ENCODE peak calls at places on chromosome 14, in nine cellular contexts. Y is DND-41; L is HS-27A; M is stimulated activated naive CD4-positive, alpha-beta T cell treated with Interleukin-2 at 50 U/mL for 16 hours; Z is GM12892; W is AG04449; V is NCI-H2171 treated with DMSO at 0.1 percent for 48 hours; J is stromal cell of bone marrow; K is SW480. F is an unnamed sample.

GRCh38 chr14:36690301-36691020 is 28.8 kb downstream of the PAX9 start:
- DNase-seq in Y (no peak), L (peak; percentile 66), M (no peak), Z (no peak), W (no peak), V (no peak), J (peak; percentile 17), K (no peak), F (no peak)

GRCh38 chr14:56092761-56093160 is 25.4 kb upstream of the PELI2 start:
- DNase-seq in Y (no peak), L (no peak), M (no peak), Z (no peak), W (no peak), V (no peak), J (no peak), K (no peak), F (no peak)

GRCh38 chr14:88998027-88998426 is 173.6 kb downstream of the TTC8 start:
- DNase-seq in Y (no peak), L (no peak), M (no peak), Z (no peak), W (no peak), V (no peak), J (no peak), K (no peak), F (no peak)

GRCh38 chr14:73602994-73603393 is 9.3 kb upstream of the ACOT6 start:
- DNase-seq in Y (no peak), L (no peak), M (no peak), Z (no peak), W (no peak), V (no peak), J (no peak), K (no peak), F (no peak)

GRCh38 chr14:105317546-105317945 is 3.0 kb downstream of the PACS2 start:
- DNase-seq in Y (no peak), L (no peak), M (no peak), Z (no peak), W (no peak), V (no peak), J (no peak), K (no peak), F (peak; percentile 31)

GRCh38 chr14:74979442-74980397 is 23.0 kb upstream of the EIF2B2 start:
- DNase-seq in Y (no peak), L (no peak), M (no peak), Z (no peak), W (no peak), V (peak; percentile 100), J (peak; percentile 36), K (no peak), F (no peak)

GRCh38 chr14:93330609-93331000 is 2.2 kb downstream of the BTBD7 start:
- DNase-seq in Y (no peak), L (no peak), M (no peak), Z (no peak), W (no peak), V (no peak), J (no peak), K (no peak), F (no peak)

GRCh38 chr14:49586673-49587460 is 687 bp upstream of the RPS29 start:
- DNase-seq in Y (peak; percentile 73), L (peak; percentile 67), M (peak; percentile 62), Z (no peak), W (peak; percentile 23), V (peak; percentile 86), J (peak; percentile 47), K (peak; percentile 75), F (peak; percentile 77)

GRCh38 chr14:102019141-102019540 is 54.8 kb downstream of the DYNC1H1 start:
- DNase-seq in Y (no peak), L (no peak), M (no peak), Z (no peak), W (no peak), V (no peak), J (no peak), K (no peak), F (no peak)

GRCh38 chr14:104436047-104436531 is 143.5 kb upstream of the C14orf180 start:
- DNase-seq in Y (no peak), L (no peak), M (no peak), Z (no peak), W (no peak), V (no peak), J (peak; percentile 2), K (peak; percentile 51), F (no peak)

F was measured in small intestine.